ENCODE peak calls at places on chromosomes 7 and 10, in seven cellular contexts. One of them, this sample, is unnamed.
A peak's percentile ranks its signal among the peaks of the same experiment; 100 is the strongest.

GRCh38 chr10:11609492-11610093 is 1.9 kb downstream of the USP6NL start:
- DNase-seq in stimulated activated CD4-positive, alpha-beta T cell treated with anti-CD3 and anti-CD28 coated beads, Interleukin-1b, Interleukin-23, amount 100 ng/mL, for 1 hour: no peak
- DNase-seq in AG10803: no peak
- DNase-seq in NCI-H1092: no peak
- DNase-seq in CD8-positive, alpha-beta memory T cell: no peak
- DNase-seq in effector memory CD4-positive, alpha-beta T cell: no peak
- DNase-seq in fibroblast of the aortic adventitia: peak; percentile 8
- DNase-seq in this sample: no peak

GRCh38 chr10:118903691-118904090 is 125.8 kb upstream of the NANOS1 start:
- DNase-seq in AG10803: no peak
- DNase-seq in CD8-positive, alpha-beta memory T cell: no peak
- DNase-seq in fibroblast of the aortic adventitia: no peak
- DNase-seq in stimulated activated CD4-positive, alpha-beta T cell treated with anti-CD3 and anti-CD28 coated beads, Interleukin-1b, Interleukin-23, amount 100 ng/mL, for 1 hour: no peak
- DNase-seq in NCI-H1092: no peak
- DNase-seq in effector memory CD4-positive, alpha-beta T cell: no peak
- DNase-seq in this sample: no peak

GRCh38 chr7:7122701-7123281 is 59.6 kb upstream of the C1GALT1 start:
- DNase-seq in stimulated activated CD4-positive, alpha-beta T cell treated with anti-CD3 and anti-CD28 coated beads, Interleukin-1b, Interleukin-23, amount 100 ng/mL, for 1 hour: no peak
- DNase-seq in NCI-H1092: no peak
- DNase-seq in AG10803: peak; percentile 98
- DNase-seq in effector memory CD4-positive, alpha-beta T cell: no peak
- DNase-seq in CD8-positive, alpha-beta memory T cell: no peak
- DNase-seq in fibroblast of the aortic adventitia: peak; percentile 100
- DNase-seq in this sample: no peak

GRCh38 chr10:131206136-131206995 is 105.2 kb downstream of the TCERG1L start:
- DNase-seq in AG10803: no peak
- DNase-seq in fibroblast of the aortic adventitia: no peak
- DNase-seq in CD8-positive, alpha-beta memory T cell: no peak
- DNase-seq in stimulated activated CD4-positive, alpha-beta T cell treated with anti-CD3 and anti-CD28 coated beads, Interleukin-1b, Interleukin-23, amount 100 ng/mL, for 1 hour: no peak
- DNase-seq in effector memory CD4-positive, alpha-beta T cell: no peak
- DNase-seq in NCI-H1092: no peak
- DNase-seq in this sample: no peak

GRCh38 chr10:86260564-86260963 is 106.0 kb downstream of the GRID1 start:
- DNase-seq in CD8-positive, alpha-beta memory T cell: no peak
- DNase-seq in NCI-H1092: no peak
- DNase-seq in effector memory CD4-positive, alpha-beta T cell: no peak
- DNase-seq in stimulated activated CD4-positive, alpha-beta T cell treated with anti-CD3 and anti-CD28 coated beads, Interleukin-1b, Interleukin-23, amount 100 ng/mL, for 1 hour: no peak
- DNase-seq in fibroblast of the aortic adventitia: no peak
- DNase-seq in AG10803: no peak
- DNase-seq in this sample: no peak

GRCh38 chr7:66255533-66256100 is 50.5 kb downstream of the TPST1 start:
- DNase-seq in effector memory CD4-positive, alpha-beta T cell: no peak
- DNase-seq in fibroblast of the aortic adventitia: peak; percentile 63
- DNase-seq in CD8-positive, alpha-beta memory T cell: no peak
- DNase-seq in NCI-H1092: no peak
- DNase-seq in stimulated activated CD4-positive, alpha-beta T cell treated with anti-CD3 and anti-CD28 coated beads, Interleukin-1b, Interleukin-23, amount 100 ng/mL, for 1 hour: no peak
- DNase-seq in AG10803: peak; percentile 60
- DNase-seq in this sample: no peak

GRCh38 chr7:70405241-70405640 is 726.7 kb upstream of the GALNT17 start:
- DNase-seq in effector memory CD4-positive, alpha-beta T cell: no peak
- DNase-seq in stimulated activated CD4-positive, alpha-beta T cell treated with anti-CD3 and anti-CD28 coated beads, Interleukin-1b, Interleukin-23, amount 100 ng/mL, for 1 hour: no peak
- DNase-seq in AG10803: no peak
- DNase-seq in CD8-positive, alpha-beta memory T cell: no peak
- DNase-seq in fibroblast of the aortic adventitia: no peak
- DNase-seq in NCI-H1092: no peak
- DNase-seq in this sample: no peak

GRCh38 chr7:85114342-85114741 is 72.5 kb downstream of the SEMA3D start:
- DNase-seq in stimulated activated CD4-positive, alpha-beta T cell treated with anti-CD3 and anti-CD28 coated beads, Interleukin-1b, Interleukin-23, amount 100 ng/mL, for 1 hour: no peak
- DNase-seq in effector memory CD4-positive, alpha-beta T cell: no peak
- DNase-seq in NCI-H1092: no peak
- DNase-seq in fibroblast of the aortic adventitia: peak; percentile 29
- DNase-seq in CD8-positive, alpha-beta memory T cell: no peak
- DNase-seq in AG10803: no peak
- DNase-seq in this sample: no peak

GRCh38 chr10:48340734-48341133 is 34.3 kb downstream of the MAPK8 start:
- DNase-seq in CD8-positive, alpha-beta memory T cell: no peak
- DNase-seq in NCI-H1092: no peak
- DNase-seq in fibroblast of the aortic adventitia: no peak
- DNase-seq in AG10803: no peak
- DNase-seq in effector memory CD4-positive, alpha-beta T cell: no peak
- DNase-seq in stimulated activated CD4-positive, alpha-beta T cell treated with anti-CD3 and anti-CD28 coated beads, Interleukin-1b, Interleukin-23, amount 100 ng/mL, for 1 hour: no peak
- DNase-seq in this sample: no peak

GRCh38 chr7:20007510-20007909 is 209.7 kb downstream of the MACC1 start:
- DNase-seq in fibroblast of the aortic adventitia: no peak
- DNase-seq in AG10803: no peak
- DNase-seq in stimulated activated CD4-positive, alpha-beta T cell treated with anti-CD3 and anti-CD28 coated beads, Interleukin-1b, Interleukin-23, amount 100 ng/mL, for 1 hour: no peak
- DNase-seq in CD8-positive, alpha-beta memory T cell: no peak
- DNase-seq in effector memory CD4-positive, alpha-beta T cell: no peak
- DNase-seq in NCI-H1092: no peak
- DNase-seq in this sample: no peak

GRCh38 chr7:129376076-129376777 is 58.0 kb upstream of the STRIP2 start:
- DNase-seq in fibroblast of the aortic adventitia: peak; percentile 40
- DNase-seq in NCI-H1092: peak; percentile 4
- DNase-seq in CD8-positive, alpha-beta memory T cell: peak; percentile 16
- DNase-seq in stimulated activated CD4-positive, alpha-beta T cell treated with anti-CD3 and anti-CD28 coated beads, Interleukin-1b, Interleukin-23, amount 100 ng/mL, for 1 hour: peak; percentile 20
- DNase-seq in AG10803: peak; percentile 15
- DNase-seq in effector memory CD4-positive, alpha-beta T cell: peak; percentile 7
- DNase-seq in this sample: no peak

GRCh38 chr7:47180268-47180826 is 401.6 kb downstream of the TNS3 start:
- DNase-seq in effector memory CD4-positive, alpha-beta T cell: no peak
- DNase-seq in AG10803: peak; percentile 69
- DNase-seq in stimulated activated CD4-positive, alpha-beta T cell treated with anti-CD3 and anti-CD28 coated beads, Interleukin-1b, Interleukin-23, amount 100 ng/mL, for 1 hour: no peak
- DNase-seq in NCI-H1092: peak; percentile 56
- DNase-seq in fibroblast of the aortic adventitia: peak; percentile 77
- DNase-seq in CD8-positive, alpha-beta memory T cell: no peak
- DNase-seq in this sample: no peak

GRCh38 chr7:74272305-74273038 is 16.7 kb upstream of the CLIP2 start:
- DNase-seq in AG10803: peak; percentile 98
- DNase-seq in fibroblast of the aortic adventitia: peak; percentile 92
- DNase-seq in effector memory CD4-positive, alpha-beta T cell: no peak
- DNase-seq in stimulated activated CD4-positive, alpha-beta T cell treated with anti-CD3 and anti-CD28 coated beads, Interleukin-1b, Interleukin-23, amount 100 ng/mL, for 1 hour: no peak
- DNase-seq in CD8-positive, alpha-beta memory T cell: no peak
- DNase-seq in NCI-H1092: no peak
- DNase-seq in this sample: no peak

GRCh38 chr7:148819697-148820332 is 64.3 kb downstream of the EZH2 start:
- DNase-seq in AG10803: peak; percentile 48
- DNase-seq in NCI-H1092: no peak
- DNase-seq in fibroblast of the aortic adventitia: peak; percentile 49
- DNase-seq in stimulated activated CD4-positive, alpha-beta T cell treated with anti-CD3 and anti-CD28 coated beads, Interleukin-1b, Interleukin-23, amount 100 ng/mL, for 1 hour: no peak
- DNase-seq in CD8-positive, alpha-beta memory T cell: no peak
- DNase-seq in effector memory CD4-positive, alpha-beta T cell: no peak
- DNase-seq in this sample: no peak

GRCh38 chr7:149022961-149023360 is 5.3 kb downstream of the PDIA4 start:
- DNase-seq in AG10803: no peak
- DNase-seq in fibroblast of the aortic adventitia: no peak
- DNase-seq in effector memory CD4-positive, alpha-beta T cell: no peak
- DNase-seq in NCI-H1092: no peak
- DNase-seq in stimulated activated CD4-positive, alpha-beta T cell treated with anti-CD3 and anti-CD28 coated beads, Interleukin-1b, Interleukin-23, amount 100 ng/mL, for 1 hour: no peak
- DNase-seq in CD8-positive, alpha-beta memory T cell: no peak
- DNase-seq in this sample: no peak

GRCh38 chr10:27944005-27944404 is 54.9 kb downstream of the ODAD2 start:
- DNase-seq in stimulated activated CD4-positive, alpha-beta T cell treated with anti-CD3 and anti-CD28 coated beads, Interleukin-1b, Interleukin-23, amount 100 ng/mL, for 1 hour: no peak
- DNase-seq in effector memory CD4-positive, alpha-beta T cell: no peak
- DNase-seq in CD8-positive, alpha-beta memory T cell: no peak
- DNase-seq in AG10803: no peak
- DNase-seq in fibroblast of the aortic adventitia: no peak
- DNase-seq in NCI-H1092: no peak
- DNase-seq in this sample: no peak

GRCh38 chr10:84267503-84268126 is 22.8 kb downstream of the RGR start:
- DNase-seq in AG10803: peak; percentile 48
- DNase-seq in stimulated activated CD4-positive, alpha-beta T cell treated with anti-CD3 and anti-CD28 coated beads, Interleukin-1b, Interleukin-23, amount 100 ng/mL, for 1 hour: peak; percentile 49
- DNase-seq in CD8-positive, alpha-beta memory T cell: peak; percentile 47
- DNase-seq in effector memory CD4-positive, alpha-beta T cell: peak; percentile 32
- DNase-seq in NCI-H1092: no peak
- DNase-seq in fibroblast of the aortic adventitia: peak; percentile 42
- DNase-seq in this sample: peak; percentile 43

GRCh38 chr10:5373321-5373720 is 8.6 kb downstream of the UCN3 start:
- DNase-seq in effector memory CD4-positive, alpha-beta T cell: no peak
- DNase-seq in CD8-positive, alpha-beta memory T cell: no peak
- DNase-seq in fibroblast of the aortic adventitia: no peak
- DNase-seq in NCI-H1092: no peak
- DNase-seq in AG10803: no peak
- DNase-seq in stimulated activated CD4-positive, alpha-beta T cell treated with anti-CD3 and anti-CD28 coated beads, Interleukin-1b, Interleukin-23, amount 100 ng/mL, for 1 hour: no peak
- DNase-seq in this sample: no peak

GRCh38 chr7:44967571-44968446 is 11.0 kb downstream of the MYO1G start:
- DNase-seq in AG10803: no peak
- DNase-seq in NCI-H1092: no peak
- DNase-seq in stimulated activated CD4-positive, alpha-beta T cell treated with anti-CD3 and anti-CD28 coated beads, Interleukin-1b, Interleukin-23, amount 100 ng/mL, for 1 hour: no peak
- DNase-seq in CD8-positive, alpha-beta memory T cell: no peak
- DNase-seq in effector memory CD4-positive, alpha-beta T cell: no peak
- DNase-seq in fibroblast of the aortic adventitia: peak; percentile 35
- DNase-seq in this sample: no peak

GRCh38 chr10:113108948-113109347 is 158.9 kb downstream of the TCF7L2 start:
- DNase-seq in effector memory CD4-positive, alpha-beta T cell: no peak
- DNase-seq in stimulated activated CD4-positive, alpha-beta T cell treated with anti-CD3 and anti-CD28 coated beads, Interleukin-1b, Interleukin-23, amount 100 ng/mL, for 1 hour: no peak
- DNase-seq in fibroblast of the aortic adventitia: no peak
- DNase-seq in AG10803: no peak
- DNase-seq in NCI-H1092: no peak
- DNase-seq in CD8-positive, alpha-beta memory T cell: no peak
- DNase-seq in this sample: no peak

GRCh38 chr10:5827841-5828240 is 14.6 kb upstream of the GDI2 start:
- DNase-seq in fibroblast of the aortic adventitia: no peak
- DNase-seq in CD8-positive, alpha-beta memory T cell: no peak
- DNase-seq in stimulated activated CD4-positive, alpha-beta T cell treated with anti-CD3 and anti-CD28 coated beads, Interleukin-1b, Interleukin-23, amount 100 ng/mL, for 1 hour: no peak
- DNase-seq in NCI-H1092: no peak
- DNase-seq in effector memory CD4-positive, alpha-beta T cell: no peak
- DNase-seq in AG10803: no peak
- DNase-seq in this sample: no peak

GRCh38 chr10:91210014-91210413 is 10.4 kb upstream of the PCGF5 start:
- DNase-seq in fibroblast of the aortic adventitia: no peak
- DNase-seq in NCI-H1092: peak; percentile 43
- DNase-seq in effector memory CD4-positive, alpha-beta T cell: no peak
- DNase-seq in stimulated activated CD4-positive, alpha-beta T cell treated with anti-CD3 and anti-CD28 coated beads, Interleukin-1b, Interleukin-23, amount 100 ng/mL, for 1 hour: no peak
- DNase-seq in CD8-positive, alpha-beta memory T cell: no peak
- DNase-seq in AG10803: no peak
- DNase-seq in this sample: no peak

GRCh38 chr7:1285556-1286301 is 53.1 kb downstream of the UNCX start:
- DNase-seq in stimulated activated CD4-positive, alpha-beta T cell treated with anti-CD3 and anti-CD28 coated beads, Interleukin-1b, Interleukin-23, amount 100 ng/mL, for 1 hour: no peak
- DNase-seq in effector memory CD4-positive, alpha-beta T cell: no peak
- DNase-seq in NCI-H1092: no peak
- DNase-seq in fibroblast of the aortic adventitia: no peak
- DNase-seq in CD8-positive, alpha-beta memory T cell: no peak
- DNase-seq in AG10803: no peak
- DNase-seq in this sample: no peak

GRCh38 chr7:99860281-99861127 is 16.3 kb downstream of the OR2AE1 start:
- DNase-seq in CD8-positive, alpha-beta memory T cell: no peak
- DNase-seq in fibroblast of the aortic adventitia: peak; percentile 95
- DNase-seq in stimulated activated CD4-positive, alpha-beta T cell treated with anti-CD3 and anti-CD28 coated beads, Interleukin-1b, Interleukin-23, amount 100 ng/mL, for 1 hour: no peak
- DNase-seq in NCI-H1092: no peak
- DNase-seq in AG10803: peak; percentile 45
- DNase-seq in effector memory CD4-positive, alpha-beta T cell: no peak
- DNase-seq in this sample: no peak

GRCh38 chr10:74620626-74621025 is 205.8 kb upstream of the KAT6B start:
- DNase-seq in fibroblast of the aortic adventitia: no peak
- DNase-seq in CD8-positive, alpha-beta memory T cell: no peak
- DNase-seq in NCI-H1092: no peak
- DNase-seq in effector memory CD4-positive, alpha-beta T cell: no peak
- DNase-seq in AG10803: no peak
- DNase-seq in stimulated activated CD4-positive, alpha-beta T cell treated with anti-CD3 and anti-CD28 coated beads, Interleukin-1b, Interleukin-23, amount 100 ng/mL, for 1 hour: no peak
- DNase-seq in this sample: no peak

GRCh38 chr10:54396004-54396403 is 405.0 kb downstream of the PCDH15 start:
- DNase-seq in effector memory CD4-positive, alpha-beta T cell: no peak
- DNase-seq in CD8-positive, alpha-beta memory T cell: no peak
- DNase-seq in stimulated activated CD4-positive, alpha-beta T cell treated with anti-CD3 and anti-CD28 coated beads, Interleukin-1b, Interleukin-23, amount 100 ng/mL, for 1 hour: no peak
- DNase-seq in fibroblast of the aortic adventitia: no peak
- DNase-seq in NCI-H1092: no peak
- DNase-seq in AG10803: no peak
- DNase-seq in this sample: no peak

GRCh38 chr7:115357213-115357999 is 435.5 kb downstream of the MDFIC start:
- DNase-seq in AG10803: peak; percentile 54
- DNase-seq in fibroblast of the aortic adventitia: peak; percentile 44
- DNase-seq in NCI-H1092: no peak
- DNase-seq in stimulated activated CD4-positive, alpha-beta T cell treated with anti-CD3 and anti-CD28 coated beads, Interleukin-1b, Interleukin-23, amount 100 ng/mL, for 1 hour: no peak
- DNase-seq in CD8-positive, alpha-beta memory T cell: no peak
- DNase-seq in effector memory CD4-positive, alpha-beta T cell: no peak
- DNase-seq in this sample: no peak

GRCh38 chr7:73802459-73802858 is 28.3 kb upstream of the CLDN4 start:
- DNase-seq in stimulated activated CD4-positive, alpha-beta T cell treated with anti-CD3 and anti-CD28 coated beads, Interleukin-1b, Interleukin-23, amount 100 ng/mL, for 1 hour: no peak
- DNase-seq in effector memory CD4-positive, alpha-beta T cell: no peak
- DNase-seq in fibroblast of the aortic adventitia: no peak
- DNase-seq in CD8-positive, alpha-beta memory T cell: no peak
- DNase-seq in AG10803: no peak
- DNase-seq in NCI-H1092: no peak
- DNase-seq in this sample: no peak

GRCh38 chr10:104440221-104440620 is 86.6 kb downstream of the CFAP58 start:
- DNase-seq in CD8-positive, alpha-beta memory T cell: no peak
- DNase-seq in fibroblast of the aortic adventitia: peak; percentile 31
- DNase-seq in AG10803: peak; percentile 29
- DNase-seq in stimulated activated CD4-positive, alpha-beta T cell treated with anti-CD3 and anti-CD28 coated beads, Interleukin-1b, Interleukin-23, amount 100 ng/mL, for 1 hour: no peak
- DNase-seq in NCI-H1092: no peak
- DNase-seq in effector memory CD4-positive, alpha-beta T cell: no peak
- DNase-seq in this sample: no peak

GRCh38 chr10:23157691-23158369 is 34.3 kb upstream of the PTF1A start:
- DNase-seq in fibroblast of the aortic adventitia: peak; percentile 43
- DNase-seq in AG10803: peak; percentile 43
- DNase-seq in effector memory CD4-positive, alpha-beta T cell: no peak
- DNase-seq in NCI-H1092: peak; percentile 13
- DNase-seq in stimulated activated CD4-positive, alpha-beta T cell treated with anti-CD3 and anti-CD28 coated beads, Interleukin-1b, Interleukin-23, amount 100 ng/mL, for 1 hour: no peak
- DNase-seq in CD8-positive, alpha-beta memory T cell: no peak
- DNase-seq in this sample: no peak

GRCh38 chr7:119482209-119482608 is 790.8 kb upstream of the KCND2 start:
- DNase-seq in CD8-positive, alpha-beta memory T cell: no peak
- DNase-seq in stimulated activated CD4-positive, alpha-beta T cell treated with anti-CD3 and anti-CD28 coated beads, Interleukin-1b, Interleukin-23, amount 100 ng/mL, for 1 hour: no peak
- DNase-seq in NCI-H1092: no peak
- DNase-seq in fibroblast of the aortic adventitia: peak; percentile 19
- DNase-seq in effector memory CD4-positive, alpha-beta T cell: no peak
- DNase-seq in AG10803: no peak
- DNase-seq in this sample: no peak

GRCh38 chr7:113292105-113292504 is 173.8 kb upstream of the SMIM30 start:
- DNase-seq in AG10803: no peak
- DNase-seq in NCI-H1092: no peak
- DNase-seq in stimulated activated CD4-positive, alpha-beta T cell treated with anti-CD3 and anti-CD28 coated beads, Interleukin-1b, Interleukin-23, amount 100 ng/mL, for 1 hour: no peak
- DNase-seq in effector memory CD4-positive, alpha-beta T cell: no peak
- DNase-seq in fibroblast of the aortic adventitia: no peak
- DNase-seq in CD8-positive, alpha-beta memory T cell: no peak
- DNase-seq in this sample: no peak

GRCh38 chr7:87202208-87202607 is 17.3 kb downstream of the TMEM243 start:
- DNase-seq in fibroblast of the aortic adventitia: no peak
- DNase-seq in effector memory CD4-positive, alpha-beta T cell: no peak
- DNase-seq in AG10803: no peak
- DNase-seq in NCI-H1092: no peak
- DNase-seq in CD8-positive, alpha-beta memory T cell: no peak
- DNase-seq in stimulated activated CD4-positive, alpha-beta T cell treated with anti-CD3 and anti-CD28 coated beads, Interleukin-1b, Interleukin-23, amount 100 ng/mL, for 1 hour: no peak
- DNase-seq in this sample: no peak

GRCh38 chr7:36986429-36987362 is 262.4 kb upstream of the AOAH start:
- DNase-seq in NCI-H1092: peak; percentile 59
- DNase-seq in AG10803: peak; percentile 31
- DNase-seq in stimulated activated CD4-positive, alpha-beta T cell treated with anti-CD3 and anti-CD28 coated beads, Interleukin-1b, Interleukin-23, amount 100 ng/mL, for 1 hour: peak; percentile 48
- DNase-seq in CD8-positive, alpha-beta memory T cell: peak; percentile 46
- DNase-seq in fibroblast of the aortic adventitia: peak; percentile 50
- DNase-seq in effector memory CD4-positive, alpha-beta T cell: peak; percentile 36
- DNase-seq in this sample: peak; percentile 25

GRCh38 chr10:74153123-74153522 is 2.1 kb downstream of the ADK start:
- DNase-seq in fibroblast of the aortic adventitia: peak; percentile 69
- DNase-seq in AG10803: peak; percentile 65
- DNase-seq in stimulated activated CD4-positive, alpha-beta T cell treated with anti-CD3 and anti-CD28 coated beads, Interleukin-1b, Interleukin-23, amount 100 ng/mL, for 1 hour: no peak
- DNase-seq in NCI-H1092: no peak
- DNase-seq in effector memory CD4-positive, alpha-beta T cell: no peak
- DNase-seq in CD8-positive, alpha-beta memory T cell: no peak
- DNase-seq in this sample: no peak

This sample was measured in activated T-helper 1 cell treated with anti-CD3 and anti-CD28 coated beads, Interleukin-2, amount 50 U/mL, for 16 hours.